ENCODE peak calls at places on chromosomes 3 and 15, in four cellular contexts. One of them, this sample, is unnamed.

GRCh38 chr15:57610130-57610529 is 18.4 kb downstream of the MYZAP start:
- DNase-seq in T-helper 2 cell: no peak
- DNase-seq in T follicular helper cell: no peak
- DNase-seq in Kasumi-1: no peak
- DNase-seq in this sample: no peak

GRCh38 chr3:14274999-14275961 is 96.7 kb downstream of the LSM3 start:
- DNase-seq in T-helper 2 cell: peak; percentile 12
- DNase-seq in T follicular helper cell: no peak
- DNase-seq in Kasumi-1: no peak
- DNase-seq in this sample: peak; percentile 48

GRCh38 chr15:100833432-100834389 is 45.9 kb upstream of the ALDH1A3 start:
- DNase-seq in T-helper 2 cell: no peak
- DNase-seq in T follicular helper cell: no peak
- DNase-seq in Kasumi-1: peak; percentile 76
- DNase-seq in this sample: peak; percentile 9

GRCh38 chr15:50059883-50060282 is 59.1 kb downstream of the ATP8B4 start:
- DNase-seq in T-helper 2 cell: no peak
- DNase-seq in T follicular helper cell: no peak
- DNase-seq in Kasumi-1: no peak
- DNase-seq in this sample: no peak

GRCh38 chr15:98599911-98600685 is 48.2 kb upstream of the IGF1R start:
- DNase-seq in T-helper 2 cell: peak; percentile 64
- DNase-seq in T follicular helper cell: no peak
- DNase-seq in Kasumi-1: no peak
- DNase-seq in this sample: peak; percentile 54

GRCh38 chr15:59303641-59304433 is 68.8 kb downstream of the MYO1E start:
- DNase-seq in T-helper 2 cell: no peak
- DNase-seq in T follicular helper cell: no peak
- DNase-seq in Kasumi-1: no peak
- DNase-seq in this sample: no peak

GRCh38 chr15:68615301-68615700 is 36.5 kb downstream of the CORO2B start:
- DNase-seq in T-helper 2 cell: no peak
- DNase-seq in T follicular helper cell: no peak
- DNase-seq in Kasumi-1: no peak
- DNase-seq in this sample: no peak

GRCh38 chr3:64164309-64164708 is 61.0 kb downstream of the PRICKLE2 start:
- DNase-seq in T-helper 2 cell: no peak
- DNase-seq in T follicular helper cell: no peak
- DNase-seq in Kasumi-1: no peak
- DNase-seq in this sample: no peak

GRCh38 chr15:58147151-58147550 is 9.0 kb downstream of the AQP9 start:
- DNase-seq in T-helper 2 cell: no peak
- DNase-seq in T follicular helper cell: no peak
- DNase-seq in Kasumi-1: peak; percentile 30
- DNase-seq in this sample: no peak

GRCh38 chr3:64686446-64686908 is 1.3 kb downstream of the ADAMTS9 start:
- DNase-seq in T-helper 2 cell: peak; percentile 3
- DNase-seq in T follicular helper cell: no peak
- DNase-seq in Kasumi-1: no peak
- DNase-seq in this sample: no peak

GRCh38 chr3:101936419-101937331 is 87.4 kb downstream of the NFKBIZ start:
- DNase-seq in T-helper 2 cell: peak; percentile 95
- DNase-seq in T follicular helper cell: no peak
- DNase-seq in Kasumi-1: peak; percentile 85
- DNase-seq in this sample: peak; percentile 66

GRCh38 chr15:52013151-52013791 is 5.7 kb upstream of the MAPK6 start:
- DNase-seq in T-helper 2 cell: peak; percentile 86
- DNase-seq in T follicular helper cell: no peak
- DNase-seq in Kasumi-1: peak; percentile 47
- DNase-seq in this sample: no peak

This sample was measured in NAMALWA.